ENCODE peak calls at places on chromosomes 7 and 10, in nine cellular contexts. R is Peyer's patch, G is GM12891, P is GM12892, H is adrenal gland, E is right lobe of liver, A is lower leg skin, N is transverse colon, Z is suprapubic skin. Y is an unnamed sample.

GRCh38 chr10:9845075-9845474 is 1172.6 kb upstream of the CELF2 start:
- DNase-seq in R (no peak), G (no peak), P (no peak), H (no peak), E (no peak), A (no peak), N (no peak), Z (no peak), Y (no peak)

GRCh38 chr7:128917061-128917460 is 6.6 kb upstream of the KCP start:
- DNase-seq in R (peak), G (no peak), P (no peak), H (no peak), E (no peak), A (peak), N (no peak), Z (no peak), Y (no peak)

GRCh38 chr10:58775960-58776574 is 263.4 kb downstream of the BICC1 start:
- DNase-seq in R (no peak), G (no peak), P (no peak), H (no peak), E (no peak), A (no peak), N (no peak), Z (no peak), Y (peak)

GRCh38 chr10:110820321-110820814 is 51.4 kb upstream of the PDCD4 start:
- DNase-seq in R (no peak), G (no peak), P (no peak), H (peak), E (no peak), A (no peak), N (no peak), Z (no peak), Y (no peak)

GRCh38 chr7:40282858-40283257 is 148.1 kb downstream of the SUGCT start:
- DNase-seq in R (no peak), G (no peak), P (no peak), H (no peak), E (no peak), A (no peak), N (no peak), Z (no peak), Y (no peak)

GRCh38 chr10:89929282-89930026 is 228.1 kb downstream of the KIF20B start:
- DNase-seq in R (no peak), G (no peak), P (no peak), H (no peak), E (no peak), A (no peak), N (no peak), Z (no peak), Y (no peak)

GRCh38 chr10:93566435-93567276 is at the start of gene FFAR4:
- DNase-seq in R (peak), G (no peak), P (no peak), H (peak), E (peak), A (no peak), N (peak), Z (no peak), Y (no peak)

GRCh38 chr7:136585954-136586670 is 282.3 kb upstream of the CHRM2 start:
- DNase-seq in R (no peak), G (no peak), P (no peak), H (no peak), E (no peak), A (no peak), N (no peak), Z (no peak), Y (no peak)

GRCh38 chr7:44259547-44260457 is 59.0 kb downstream of the YKT6 start:
- DNase-seq in R (no peak), G (no peak), P (no peak), H (peak), E (no peak), A (peak), N (peak), Z (no peak), Y (peak)

GRCh38 chr10:27100800-27101347 is 580 bp upstream of the ANKRD26 start:
- DNase-seq in R (no peak), G (no peak), P (peak), H (peak), E (no peak), A (no peak), N (no peak), Z (no peak), Y (no peak)

GRCh38 chr10:86024555-86025001 is 342.0 kb downstream of the GRID1 start:
- DNase-seq in R (no peak), G (no peak), P (no peak), H (no peak), E (no peak), A (no peak), N (no peak), Z (peak), Y (no peak)

GRCh38 chr7:73329861-73330581 is 2.1 kb downstream of the FKBP6 start:
- DNase-seq in R (no peak), G (no peak), P (no peak), H (no peak), E (no peak), A (no peak), N (no peak), Z (no peak), Y (no peak)

GRCh38 chr10:2836921-2837662 is 230.3 kb upstream of the PFKP start:
- DNase-seq in R (no peak), G (no peak), P (no peak), H (no peak), E (no peak), A (no peak), N (no peak), Z (no peak), Y (no peak)

GRCh38 chr10:114575417-114576131 is 82.5 kb downstream of the ABLIM1 start:
- DNase-seq in R (no peak), G (no peak), P (no peak), H (no peak), E (peak), A (no peak), N (no peak), Z (no peak), Y (no peak)
- TF ChIP-seq POLR2A in R (no peak), G (no peak), P (no peak), H (no peak), E (peak), A (no peak), N (no peak), Z (no peak), Y (no peak)

DNA sequence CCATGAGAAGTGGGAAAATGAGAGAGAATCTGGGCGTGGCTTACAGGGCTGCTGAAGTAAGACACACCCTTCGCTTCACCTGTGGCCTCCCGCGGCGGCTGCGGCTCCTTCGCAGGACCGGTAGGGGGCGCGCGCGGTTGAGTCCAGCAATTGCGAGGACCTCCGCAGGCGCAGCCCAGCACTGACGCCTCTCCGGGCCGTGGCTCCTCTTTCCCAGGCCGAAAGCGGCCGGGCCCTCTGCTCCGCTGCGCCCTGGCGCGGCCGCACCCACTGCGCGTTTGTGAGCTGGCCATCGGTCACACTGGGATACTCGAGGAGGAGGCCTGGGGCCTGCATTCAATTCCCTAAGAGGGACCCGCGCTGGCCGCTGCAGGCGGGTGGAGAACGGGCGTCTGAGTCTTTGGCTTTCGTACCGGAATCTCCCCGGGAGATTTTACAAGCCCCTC is at the start of gene LRRD1:
- DNase-seq in R (peak), G (peak), P (peak), H (peak), E (peak), A (peak), N (peak), Z (peak), Y (peak)
- TF ChIP-seq POLR2A in R (no peak), G (no peak), P (no peak), H (peak), E (no peak), A (no peak), N (no peak), Z (no peak), Y (peak)

GRCh38 chr10:12042797-12043651 is at the start of gene UPF2:
- DNase-seq in R (peak), G (peak), P (peak), H (peak), E (peak), A (peak), N (peak), Z (peak), Y (peak)
- TF ChIP-seq POLR2A in R (no peak), G (no peak), P (no peak), H (peak), E (no peak), A (no peak), N (no peak), Z (no peak), Y (peak)

GRCh38 chr7:29192811-29193210 is 1.8 kb upstream of the CHN2 start:
- DNase-seq in R (no peak), G (no peak), P (no peak), H (no peak), E (no peak), A (no peak), N (no peak), Z (no peak), Y (no peak)

GRCh38 chr7:29194206-29194593 is 375 bp upstream of the CHN2 start:
- DNase-seq in R (no peak), G (no peak), P (no peak), H (peak), E (peak), A (peak), N (peak), Z (no peak), Y (no peak)

GRCh38 chr7:29196191-29196590 is 1.6 kb downstream of the CHN2 start:
- DNase-seq in R (no peak), G (no peak), P (no peak), H (no peak), E (no peak), A (no peak), N (no peak), Z (no peak), Y (no peak)

GRCh38 chr7:29193316-29194205 is 1.0 kb upstream of the CHN2 start:
- DNase-seq in R (no peak), G (no peak), P (no peak), H (peak), E (peak), A (no peak), N (no peak), Z (no peak), Y (no peak)

GRCh38 chr7:29194594-29195417 is at the start of gene CHN2:
- DNase-seq in R (peak), G (no peak), P (peak), H (peak), E (peak), A (peak), N (peak), Z (peak), Y (no peak)
- TF ChIP-seq POLR2A in R (peak), G (no peak), P (no peak), H (no peak), E (peak), A (no peak), N (peak), Z (no peak), Y (no peak)